ENCODE peak calls at places on chromosomes 1 and 21, in seven cellular contexts. T is IMR-90, H is GM20000, N is body of pancreas, E is AG04450, S is right lobe of liver, P is tibial nerve. Q is an unnamed sample.

GRCh38 chr1:1298861-1299685 is 8.7 kb downstream of the ACAP3 start:
- DNase-seq in P (no peak), T (no peak), E (no peak), H (no peak), S (no peak), N (no peak), Q (no peak)

GRCh38 chr1:160058087-160058486 is 11.9 kb downstream of the KCNJ10 start:
- DNase-seq in P (no peak), E (no peak), H (no peak), T (no peak), N (no peak), S (no peak), Q (no peak)

GRCh38 chr1:182348916-182349747 is 42.5 kb downstream of the GLUL start:
- DNase-seq in H (no peak), E (no peak), T (no peak), S (no peak), P (no peak), N (no peak), Q (no peak)

GRCh38 chr1:46248122-46248920 is 758 bp downstream of the RAD54L start:
- DNase-seq in N (peak), S (peak), H (peak), T (no peak), P (no peak), E (no peak), Q (peak)

GRCh38 chr21:15289896-15290841 is 225.4 kb upstream of the NRIP1 start:
- DNase-seq in N (peak), P (no peak), H (no peak), T (no peak), E (no peak), S (no peak), Q (no peak)

GRCh38 chr1:223474804-223475203 is 81.6 kb downstream of the CCDC185 start:
- DNase-seq in N (no peak), H (no peak), T (no peak), P (no peak), S (no peak), E (no peak), Q (no peak)

GRCh38 chr1:6694126-6694713 is 7.4 kb downstream of the DNAJC11 start:
- DNase-seq in N (no peak), E (no peak), T (no peak), P (no peak), S (no peak), H (no peak), Q (no peak)

GRCh38 chr1:227891955-227892871 is 55.5 kb downstream of the WNT9A start:
- DNase-seq in T (no peak), P (peak), E (no peak), N (no peak), S (peak), H (no peak), Q (no peak)

GRCh38 chr1:232274999-232275706 is 354.8 kb downstream of the SIPA1L2 start:
- DNase-seq in T (no peak), P (no peak), N (no peak), S (no peak), E (no peak), H (no peak), Q (no peak)

GRCh38 chr1:156608036-156608674 is 6.9 kb upstream of the GPATCH4 start:
- DNase-seq in E (peak), N (peak), H (peak), S (no peak), T (peak), P (no peak), Q (peak)

GRCh38 chr1:99481391-99481996 is 164.4 kb upstream of the PALMD start:
- DNase-seq in E (no peak), T (peak), S (no peak), H (peak), P (no peak), N (peak), Q (no peak)

GRCh38 chr1:14567056-14567455 is 31.4 kb upstream of the KAZN start:
- DNase-seq in H (no peak), T (no peak), S (no peak), P (no peak), N (no peak), E (no peak), Q (no peak)

GRCh38 chr1:150887018-150887417 is at the start of gene CTXND2:
- DNase-seq in T (peak), P (no peak), N (no peak), S (no peak), H (no peak), E (no peak), Q (no peak)

GRCh38 chr1:150235852-150236613 is at the start of gene ANP32E:
- DNase-seq in T (peak), H (peak), N (peak), S (peak), E (peak), P (peak), Q (peak)

GRCh38 chr1:225440380-225440957 is 12.6 kb upstream of the LBR start:
- DNase-seq in S (no peak), H (no peak), T (no peak), P (no peak), N (peak), E (no peak), Q (no peak)

GRCh38 chr1:7705048-7705907 is 65.8 kb upstream of the VAMP3 start:
- DNase-seq in T (no peak), P (peak), N (no peak), E (no peak), H (no peak), S (no peak), Q (no peak)

GRCh38 chr1:39335278-39335677 is 130.8 kb downstream of the MACF1 start:
- DNase-seq in P (no peak), N (peak), E (no peak), T (no peak), H (no peak), S (no peak), Q (no peak)

GRCh38 chr1:51740652-51741051 is 123.8 kb downstream of the OSBPL9 start:
- DNase-seq in S (no peak), E (no peak), T (no peak), N (no peak), H (no peak), P (no peak), Q (no peak)

GRCh38 chr1:91811363-91812025 is 74.5 kb downstream of the TGFBR3 start:
- DNase-seq in T (no peak), S (no peak), H (no peak), E (no peak), P (no peak), N (no peak), Q (no peak)

DNA sequence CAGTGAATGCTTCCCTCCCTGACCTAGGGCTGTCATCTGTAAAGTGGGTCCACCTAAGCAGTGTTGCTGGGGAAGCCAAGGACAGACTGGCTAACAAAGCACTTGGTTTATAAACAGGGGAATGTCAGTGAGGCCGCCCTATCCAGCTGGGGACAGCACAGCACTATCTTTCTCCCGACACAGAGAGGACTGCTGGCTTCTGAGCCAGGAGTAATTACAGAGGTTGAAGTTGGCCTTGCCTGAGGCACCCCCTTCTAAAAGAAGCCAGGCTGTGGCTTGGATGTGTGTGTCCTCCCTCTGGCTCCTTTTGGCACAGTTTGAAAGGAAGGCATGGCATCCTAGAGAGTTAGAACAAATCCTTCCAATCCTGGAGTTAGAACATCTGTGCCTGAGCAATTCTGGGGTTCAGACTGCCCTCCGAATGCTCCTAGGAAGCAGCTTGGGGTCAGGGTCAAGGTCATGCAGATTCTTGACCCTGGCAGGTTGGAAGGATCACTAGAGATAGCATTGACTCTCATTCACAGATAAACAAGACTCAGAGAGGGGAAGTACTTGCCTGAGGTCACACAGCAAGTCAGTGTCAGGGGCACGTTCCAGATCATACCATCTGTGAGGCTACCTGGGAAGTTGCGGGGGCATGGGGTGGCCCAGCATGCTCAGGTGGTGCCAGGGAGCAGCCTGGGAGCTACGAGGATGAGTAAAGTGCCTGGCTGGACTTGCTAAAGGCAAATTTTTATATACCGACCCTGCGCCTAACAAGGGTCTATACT is 1.3 kb upstream of the LDLRAP1 start:
- DNase-seq in S (no peak), P (no peak), E (no peak), T (no peak), N (no peak), H (no peak), Q (no peak)
- TF ChIP-seq CTCF in S (no peak), P (no peak), E (no peak), T (no peak), N (no peak), H (no peak), Q (no peak)

DNA sequence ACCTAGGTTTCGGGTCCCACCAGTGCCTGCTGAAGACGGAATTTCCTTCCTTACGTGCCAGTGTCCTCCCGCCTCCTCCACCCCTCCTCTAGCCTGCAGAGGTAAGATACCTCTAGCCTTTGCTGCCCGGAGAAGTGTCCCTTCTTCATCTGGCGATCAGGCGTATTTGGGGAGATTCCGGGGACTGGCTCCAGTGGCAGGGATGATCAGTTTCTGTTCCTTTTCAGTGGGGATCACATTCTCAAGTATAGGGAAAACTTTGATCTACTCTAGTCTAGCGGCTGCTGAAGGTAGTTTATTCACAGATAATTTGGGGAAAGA is 668 bp downstream of the CEP350 start:
- DNase-seq in S (no peak), E (no peak), T (peak), H (no peak), N (no peak), P (no peak), Q (no peak)
- TF ChIP-seq CTCF in S (no peak), E (no peak), T (no peak), H (no peak), N (peak), P (no peak), Q (no peak)

GRCh38 chr1:27599605-27600499 is 4.1 kb downstream of the AHDC1 start:
- DNase-seq in T (no peak), P (no peak), E (no peak), S (no peak), N (no peak), H (no peak), Q (no peak)
- TF ChIP-seq CTCF in T (no peak), P (no peak), E (no peak), S (no peak), N (no peak), H (no peak), Q (no peak)

DNA sequence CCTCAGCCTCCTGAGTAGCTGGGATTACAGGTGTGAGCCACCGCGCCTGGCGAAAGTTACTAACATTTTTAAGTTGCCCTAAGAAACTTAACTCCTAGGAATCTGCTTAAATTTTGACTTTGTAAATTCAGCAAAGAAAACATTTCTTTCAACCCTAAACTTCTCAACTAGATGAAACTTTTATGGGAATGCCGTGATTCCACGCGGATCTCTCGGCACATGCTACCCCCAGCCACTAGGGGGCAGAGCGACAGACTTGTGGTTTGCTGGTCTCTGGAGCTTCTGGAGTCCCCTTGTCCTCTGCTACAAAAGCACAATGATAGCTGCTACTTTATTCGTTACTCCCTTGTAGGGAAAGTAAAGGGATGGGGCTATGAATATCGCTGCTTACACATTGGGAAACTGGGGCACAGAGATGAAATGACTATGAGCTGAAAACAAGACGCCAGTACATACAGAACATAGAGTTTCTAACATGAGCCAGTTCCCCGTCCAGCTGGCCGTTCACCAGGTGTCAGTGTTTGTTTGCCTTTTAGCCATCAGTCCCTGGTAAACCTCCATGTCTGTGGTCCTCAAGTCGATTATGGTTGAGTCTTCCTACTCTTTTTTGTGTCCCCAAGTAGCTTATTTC is 114.7 kb downstream of the PBX1 start:
- DNase-seq in H (no peak), T (no peak), S (no peak), P (no peak), E (no peak), N (no peak), Q (no peak)
- TF ChIP-seq CTCF in H (peak), T (peak), S (peak), P (peak), E (peak), N (peak), Q (no peak)

DNA sequence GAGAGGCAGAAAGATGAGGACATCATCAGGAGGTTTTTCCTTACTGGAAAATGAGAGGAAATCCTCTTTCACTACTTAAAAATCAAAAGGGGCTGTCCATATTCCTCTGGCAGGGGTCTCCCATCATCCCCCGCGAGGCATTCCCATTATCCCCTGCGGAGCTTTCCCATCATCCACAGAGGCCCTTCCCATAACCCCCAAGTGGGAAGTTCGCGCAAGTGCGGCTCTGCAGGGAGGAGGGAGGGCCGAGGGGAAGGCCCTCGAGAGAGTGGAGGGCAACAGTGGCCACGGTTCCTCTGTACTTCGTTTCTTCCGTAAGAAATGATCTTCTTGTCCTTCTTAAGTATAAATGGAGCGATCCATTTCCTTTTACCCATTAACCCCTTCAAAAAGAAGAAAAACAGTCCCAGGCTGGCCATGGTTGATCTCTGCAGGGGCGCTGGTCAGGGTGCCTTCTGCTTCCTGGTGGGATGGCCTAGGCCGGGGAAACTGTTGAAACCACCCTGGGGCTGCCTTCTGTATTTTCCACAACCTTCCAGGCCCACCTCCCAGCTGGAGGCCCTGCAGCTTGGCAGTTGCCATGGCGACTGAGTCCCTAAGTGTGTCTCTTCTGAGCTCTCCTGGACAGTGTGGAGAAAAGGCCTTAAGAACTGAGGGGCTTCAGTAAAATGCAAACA is 3.5 kb upstream of the RSPH1 start:
- DNase-seq in N (no peak), S (no peak), T (no peak), H (no peak), E (no peak), P (no peak), Q (no peak)
- TF ChIP-seq CTCF in N (no peak), S (no peak), T (no peak), H (no peak), E (no peak), P (no peak), Q (no peak)

DNA sequence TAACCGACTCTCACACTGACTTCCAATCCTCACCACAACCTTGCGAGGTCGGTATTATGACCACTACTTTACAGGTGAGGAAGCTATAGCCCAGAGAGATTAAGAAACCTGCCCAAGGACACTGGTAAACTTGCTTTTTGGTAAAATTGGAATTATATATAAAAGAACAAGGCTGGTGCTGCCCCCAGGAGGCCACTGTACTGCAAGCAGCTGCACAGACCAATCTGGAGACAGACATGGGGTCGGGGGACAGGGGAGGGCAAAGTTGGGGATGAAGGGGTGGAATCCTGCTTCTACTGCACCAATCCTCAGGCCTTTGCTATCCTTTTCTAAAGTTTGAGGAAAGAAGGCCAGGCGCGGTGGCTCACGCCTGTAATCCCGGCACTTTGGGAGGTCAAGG is 280.8 kb downstream of the SPATA17 start:
- DNase-seq in S (no peak), N (no peak), P (no peak), E (no peak), H (no peak), T (no peak), Q (no peak)
- TF ChIP-seq CTCF in S (no peak), N (no peak), P (no peak), E (no peak), H (no peak), T (no peak), Q (no peak)

Q was measured in GM10248.